ENCODE peak calls at places on chromosomes 5 and 9, in seven cellular contexts. O is heart left ventricle, A is breast epithelium, Z is sigmoid colon, X is spleen, K is uterus, B is suprapubic skin. D is an unnamed sample.

GRCh38 chr9:92974161-92974661 is 26.9 kb downstream of the FGD3 start:
- DNase-seq in O (no peak), A (no peak), Z (no peak), X (no peak), K (no peak), B (no peak), D (peak; percentile 83)

GRCh38 chr9:131298816-131299215 is 9.3 kb downstream of the PLPP7 start:
- DNase-seq in O (no peak), A (no peak), Z (no peak), X (no peak), K (no peak), B (no peak), D (peak; percentile 50)

GRCh38 chr5:13211064-13211463 is 733.4 kb downstream of the DNAH5 start:
- DNase-seq in O (no peak), A (no peak), Z (no peak), X (no peak), K (no peak), B (no peak), D (no peak)

GRCh38 chr5:170971-171800 is 20.1 kb upstream of the LRRC14B start:
- DNase-seq in O (no peak), A (peak; percentile 46), Z (peak; percentile 55), X (peak; percentile 73), K (no peak), B (peak; percentile 73), D (peak; percentile 18)

GRCh38 chr9:122370303-122370702 is 521 bp upstream of the PTGS1 start:
- DNase-seq in O (no peak), A (no peak), Z (no peak), X (peak; percentile 84), K (no peak), B (no peak), D (peak; percentile 44)

GRCh38 chr5:54180616-54181015 is 129.8 kb downstream of the ARL15 start:
- DNase-seq in O (no peak), A (no peak), Z (no peak), X (no peak), K (peak; percentile 18), B (no peak), D (no peak)

GRCh38 chr5:77076961-77077820 is 9.9 kb downstream of the ZBED3 start:
- DNase-seq in O (peak; percentile 88), A (no peak), Z (peak; percentile 83), X (peak; percentile 94), K (peak; percentile 72), B (no peak), D (peak; percentile 95)

GRCh38 chr9:31304576-31304975 is 1079.9 kb upstream of the ACO1 start:
- DNase-seq in O (no peak), A (no peak), Z (no peak), X (no peak), K (no peak), B (no peak), D (no peak)

GRCh38 chr9:14584571-14584970 is 108.7 kb downstream of the ZDHHC21 start:
- DNase-seq in O (no peak), A (no peak), Z (no peak), X (no peak), K (no peak), B (no peak), D (no peak)

GRCh38 chr5:67015577-67016290 is 180.9 kb downstream of the CD180 start:
- DNase-seq in O (no peak), A (no peak), Z (no peak), X (no peak), K (peak; percentile 32), B (no peak), D (no peak)

GRCh38 chr9:113973963-113974413 is 97.9 kb downstream of the ZNF618 start:
- DNase-seq in O (no peak), A (no peak), Z (no peak), X (peak; percentile 50), K (no peak), B (no peak), D (no peak)

GRCh38 chr5:132458226-132458560 is 32.4 kb downstream of the IRF1 start:
- DNase-seq in O (no peak), A (no peak), Z (no peak), X (no peak), K (no peak), B (no peak), D (no peak)

GRCh38 chr5:115835481-115835880 is 5.9 kb downstream of the ATG12 start:
- DNase-seq in O (no peak), A (no peak), Z (no peak), X (no peak), K (no peak), B (no peak), D (no peak)

GRCh38 chr9:76458903-76459690 is at the start of gene GCNT1:
- DNase-seq in O (peak; percentile 93), A (peak; percentile 64), Z (peak; percentile 85), X (peak; percentile 98), K (peak; percentile 77), B (peak; percentile 85), D (peak; percentile 98)
- TF ChIP-seq POLR2A in O (no peak), A (no peak), Z (peak; percentile 61), X (no peak), K (peak; percentile 26), B (no peak), D (no peak)

GRCh38 chr5:134246771-134247329 is 21.0 kb upstream of the PPP2CA start:
- DNase-seq in O (no peak), A (no peak), Z (no peak), X (no peak), K (no peak), B (no peak), D (no peak)
- H3K4me3 ChIP-seq in O (no peak overlapping the region), A (no peak overlapping the region), Z (no peak overlapping the region), X (no peak overlapping the region), K (no peak overlapping the region), B (no peak overlapping the region), D (no peak overlapping the region)

GRCh38 chr5:178208540-178209227 is 4.4 kb downstream of the HNRNPAB start:
- DNase-seq in O (no peak), A (peak; percentile 12), Z (peak; percentile 40), X (peak; percentile 41), K (no peak), B (no peak), D (no peak)
- TF ChIP-seq POLR2A in O (no peak), A (no peak), Z (no peak), X (no peak), K (no peak), B (no peak), D (no peak)

GRCh38 chr5:98314262-98314661 is 459.2 kb upstream of the RGMB start:
- DNase-seq in O (no peak), A (no peak), Z (no peak), X (no peak), K (no peak), B (no peak), D (no peak)

GRCh38 chr5:98307811-98308210 is 465.7 kb upstream of the RGMB start:
- DNase-seq in O (no peak), A (no peak), Z (no peak), X (no peak), K (no peak), B (no peak), D (no peak)

GRCh38 chr5:98308231-98308630 is 465.2 kb upstream of the RGMB start:
- DNase-seq in O (no peak), A (no peak), Z (no peak), X (no peak), K (no peak), B (no peak), D (no peak)

GRCh38 chr5:98308960-98309359 is 464.5 kb upstream of the RGMB start:
- DNase-seq in O (no peak), A (no peak), Z (no peak), X (no peak), K (no peak), B (no peak), D (no peak)

DNA sequence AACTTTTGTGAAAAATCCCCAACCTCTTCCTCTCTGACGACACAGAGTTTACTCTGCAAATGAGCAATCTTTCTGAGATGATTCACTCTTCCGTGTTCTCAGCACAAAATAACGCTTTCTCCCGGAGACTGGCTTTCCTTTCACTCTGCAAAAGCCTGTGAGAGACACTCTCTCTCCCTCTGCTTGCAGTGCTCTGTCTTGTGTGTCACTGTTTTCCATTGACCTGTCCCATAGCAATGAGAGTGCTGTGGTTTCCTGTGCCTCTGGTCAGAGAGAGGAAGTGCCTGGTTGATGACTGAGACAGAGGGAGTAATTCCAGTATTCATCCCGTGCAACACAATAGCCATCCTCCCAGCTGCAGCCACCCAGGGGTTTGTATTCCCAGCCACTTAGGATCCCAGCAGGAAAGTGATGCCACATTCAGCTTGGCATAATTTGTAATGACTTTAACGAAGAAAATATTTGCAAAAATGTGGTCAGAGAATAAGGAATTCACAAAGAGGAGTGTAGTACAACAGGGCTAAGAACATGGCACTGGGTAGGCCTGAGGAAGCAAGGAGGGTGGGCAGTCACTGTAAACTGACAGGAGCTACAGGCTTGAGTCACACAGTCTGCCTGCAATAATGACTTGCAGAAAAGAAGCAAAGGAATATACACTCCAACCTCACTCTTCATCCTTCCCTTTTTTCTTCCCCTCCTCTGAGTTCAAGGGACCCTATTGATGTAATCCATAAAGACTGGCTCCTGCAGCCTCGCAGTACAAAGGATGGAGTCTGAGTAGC is 463.5 kb upstream of the RGMB start:
- DNase-seq in O (no peak), A (no peak), Z (no peak), X (no peak), K (no peak), B (no peak), D (no peak)
- H3K4me3 ChIP-seq in O (no peak overlapping the region), A (no peak overlapping the region), Z (no peak overlapping the region), X (no peak overlapping the region), K (no peak overlapping the region), B (peak overlapping the region; percentile 8), D (no peak overlapping the region)